ENCODE peak calls at places on chromosome 17, in six cellular contexts. S is breast epithelium, T is neuronal stem cell, Y is OCI-LY7, Z is skeletal muscle cell, D is MM.1S. M is an unnamed sample.

GRCh38 chr17:8806206-8807069 is 7.3 kb upstream of the MFSD6L start:
- DNase-seq in S (no peak), T (no peak), Y (no peak), Z (no peak), D (peak; percentile 82), M (peak; percentile 42)

GRCh38 chr17:74744349-74744713 is 4.1 kb upstream of the NHERF1 start:
- DNase-seq in S (no peak), T (no peak), Y (no peak), Z (no peak), D (no peak), M (no peak)

GRCh38 chr17:70622382-70623260 is 453.3 kb downstream of the KCNJ2 start:
- DNase-seq in S (no peak), T (peak; percentile 56), Y (peak; percentile 49), Z (no peak), D (no peak), M (no peak)

GRCh38 chr17:46894024-46894423 is 28.9 kb upstream of the GOSR2 start:
- DNase-seq in S (no peak), T (no peak), Y (no peak), Z (no peak), D (no peak), M (no peak)

GRCh38 chr17:50426814-50427787 is 1.1 kb downstream of the ACSF2 start:
- DNase-seq in S (no peak), T (no peak), Y (peak; percentile 73), Z (no peak), D (peak; percentile 68), M (no peak)

GRCh38 chr17:13047016-13047415 is 29.2 kb upstream of the ELAC2 start:
- DNase-seq in S (no peak), T (no peak), Y (no peak), Z (no peak), D (no peak), M (no peak)

GRCh38 chr17:41666336-41666680 is 22.4 kb upstream of the EIF1 start:
- DNase-seq in S (peak; percentile 51), T (peak; percentile 35), Y (peak; percentile 77), Z (no peak), D (peak; percentile 97), M (peak; percentile 38)

GRCh38 chr17:31558748-31559646 is 167.5 kb downstream of the RAB11FIP4 start:
- DNase-seq in S (peak; percentile 76), T (peak; percentile 63), Y (peak; percentile 75), Z (no peak), D (peak; percentile 71), M (no peak)

GRCh38 chr17:30906101-30906911 is at the start of gene TEFM:
- DNase-seq in S (peak; percentile 76), T (peak; percentile 87), Y (peak; percentile 91), Z (peak; percentile 65), D (peak; percentile 91), M (peak; percentile 81)

GRCh38 chr17:35368086-35368824 is 5.2 kb downstream of the SLFN11 start:
- DNase-seq in S (no peak), T (no peak), Y (peak; percentile 62), Z (no peak), D (peak; percentile 91), M (peak; percentile 83)

GRCh38 chr17:77535435-77535834 is 394.7 kb downstream of the SEC14L1 start:
- DNase-seq in S (no peak), T (no peak), Y (no peak), Z (no peak), D (no peak), M (no peak)

GRCh38 chr17:60154616-60155426 is 5.0 kb downstream of the CA4 start:
- DNase-seq in S (no peak), T (no peak), Y (no peak), Z (peak; percentile 79), D (no peak), M (no peak)

GRCh38 chr17:21072623-21073278 is 29.9 kb upstream of the USP22 start:
- DNase-seq in S (no peak), T (no peak), Y (no peak), Z (no peak), D (no peak), M (no peak)

GRCh38 chr17:48577946-48578615 is at the start of gene HOXB4:
- DNase-seq in S (peak; percentile 52), T (no peak), Y (peak; percentile 85), Z (no peak), D (peak; percentile 80), M (peak; percentile 44)

GRCh38 chr17:48577330-48577945 is 712 bp downstream of the HOXB4 start:
- DNase-seq in S (no peak), T (no peak), Y (peak; percentile 25), Z (no peak), D (no peak), M (no peak)

GRCh38 chr17:48575066-48575582 is 3.0 kb downstream of the HOXB4 start:
- DNase-seq in S (no peak), T (no peak), Y (no peak), Z (no peak), D (no peak), M (no peak)

GRCh38 chr17:48575673-48576478 is 2.3 kb downstream of the HOXB4 start:
- DNase-seq in S (no peak), T (no peak), Y (no peak), Z (no peak), D (peak; percentile 33), M (no peak)

DNA sequence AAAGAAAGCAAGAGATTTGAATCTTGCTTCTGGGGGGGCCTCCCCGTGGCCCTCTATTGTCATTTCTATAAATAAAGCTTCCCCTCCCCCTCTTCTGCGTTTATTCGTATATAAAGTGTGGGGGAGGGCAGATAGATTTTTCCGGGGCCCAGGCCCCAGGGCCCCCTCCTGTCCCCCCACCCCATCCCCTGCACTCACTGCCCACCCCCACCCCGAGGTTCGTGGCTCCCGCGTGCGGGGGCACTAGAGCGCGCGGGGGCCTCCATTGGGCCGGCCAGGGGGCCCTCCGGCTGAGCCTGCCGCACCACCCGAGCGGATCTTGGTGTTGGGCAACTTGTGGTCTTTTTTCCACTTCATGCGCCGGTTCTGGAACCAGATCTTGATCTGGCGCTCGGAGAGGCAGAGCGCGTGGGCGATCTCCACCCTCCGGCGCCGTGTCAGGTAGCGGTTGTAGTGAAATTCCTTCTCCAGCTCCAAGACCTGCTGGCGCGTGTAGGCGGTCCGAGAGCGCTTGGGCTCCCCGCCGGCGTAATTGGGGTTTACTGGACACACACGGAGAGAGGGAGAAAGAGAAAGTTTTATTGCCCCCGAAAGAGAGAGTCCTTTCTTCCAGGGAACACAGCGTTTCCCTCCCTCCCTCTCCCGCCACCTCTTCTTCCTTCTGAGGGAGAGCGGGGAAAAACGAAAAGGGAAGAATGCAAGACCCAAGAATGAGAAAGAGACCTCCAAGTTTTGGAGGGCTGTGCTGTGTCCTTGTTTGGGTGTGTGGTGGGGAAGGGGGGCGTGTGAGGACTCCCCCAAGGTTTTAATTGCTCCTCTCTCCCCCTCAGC is 1.5 kb downstream of the HOXB4 start:
- DNase-seq in S (peak; percentile 58), T (no peak), Y (no peak), Z (no peak), D (no peak), M (no peak)
- H3K4me3 ChIP-seq in S (peak overlapping the region; percentile 49), T (no peak overlapping the region), Y (peak overlapping the region; percentile 85), Z (peak overlapping the region; percentile 53), D (peak overlapping the region; percentile 79), M (peak overlapping the region; percentile 84)

GRCh38 chr17:56595831-56596740 is 2.6 kb downstream of the NOG start:
- DNase-seq in S (no peak), T (peak; percentile 77), Y (no peak), Z (no peak), D (no peak), M (no peak)
- H3K4me3 ChIP-seq in S (no peak overlapping the region), T (peak overlapping the region; percentile 80), Y (no peak overlapping the region), Z (peak overlapping the region; percentile 30), D (peak overlapping the region; percentile 36), M (no peak overlapping the region)

GRCh38 chr17:64778367-64779290 is 116.5 kb upstream of the SMURF2 start:
- DNase-seq in S (no peak), T (no peak), Y (peak; percentile 27), Z (no peak), D (no peak), M (no peak)

GRCh38 chr17:64780096-64781012 is 118.2 kb upstream of the SMURF2 start:
- DNase-seq in S (peak; percentile 78), T (no peak), Y (no peak), Z (no peak), D (peak; percentile 65), M (no peak)

GRCh38 chr17:64778102-64778366 is 115.9 kb upstream of the SMURF2 start:
- DNase-seq in S (no peak), T (no peak), Y (no peak), Z (no peak), D (no peak), M (no peak)

GRCh38 chr17:64781013-64781392 is 118.9 kb upstream of the SMURF2 start:
- DNase-seq in S (no peak), T (no peak), Y (no peak), Z (no peak), D (no peak), M (no peak)

GRCh38 chr17:64779344-64780095 is 117.4 kb upstream of the SMURF2 start:
- DNase-seq in S (no peak), T (no peak), Y (no peak), Z (no peak), D (no peak), M (no peak)
- H3K4me3 ChIP-seq in S (peak overlapping the region; percentile 47), T (no peak overlapping the region), Y (no peak overlapping the region), Z (no peak overlapping the region), D (peak overlapping the region; percentile 55), M (no peak overlapping the region)

DNA sequence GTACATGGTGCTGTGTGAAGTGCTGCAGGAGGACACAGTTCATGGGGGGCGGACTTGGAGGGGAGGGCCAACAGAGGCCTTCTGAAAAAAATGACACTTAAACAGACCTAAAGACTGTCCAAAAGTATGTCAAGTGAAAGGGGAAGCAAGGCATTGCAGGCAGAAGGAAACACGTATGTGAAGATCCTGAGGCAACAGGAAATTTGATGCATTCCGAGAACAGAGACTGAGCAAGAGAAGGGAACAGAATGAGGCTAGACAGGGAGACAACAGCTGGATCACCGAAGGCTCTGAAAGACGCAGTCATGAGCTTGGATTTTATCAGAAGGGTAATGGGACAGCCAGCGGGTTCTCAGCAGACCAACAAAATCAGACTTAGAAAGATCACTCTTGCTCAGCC is 1.1 kb downstream of the IFT20 start:
- DNase-seq in S (no peak), T (no peak), Y (no peak), Z (no peak), D (no peak), M (no peak)
- H3K4me3 ChIP-seq in S (no peak overlapping the region), T (no peak overlapping the region), Y (peak overlapping the region; percentile 86), Z (peak overlapping the region; percentile 96), D (peak overlapping the region; percentile 91), M (peak overlapping the region; percentile 77)

GRCh38 chr17:57998234-57998746 is 8.8 kb downstream of the SRSF1 start:
- DNase-seq in S (no peak), T (no peak), Y (no peak), Z (no peak), D (no peak), M (no peak)
- H3K4me3 ChIP-seq in S (no peak overlapping the region), T (no peak overlapping the region), Y (no peak overlapping the region), Z (no peak overlapping the region), D (no peak overlapping the region), M (no peak overlapping the region)